ENCODE peak calls at places on chromosomes 11 and 22, in nine cellular contexts. One of them, this sample, is unnamed.

GRCh38 chr22:44158766-44159165 is 22.0 kb upstream of the PARVG start:
- DNase-seq in HCT116: no peak
- DNase-seq in HepG2: no peak
- DNase-seq in WTC11: no peak
- DNase-seq in SK-N-SH: peak; percentile 68
- DNase-seq in A549: no peak
- DNase-seq in endothelial cell of umbilical vein: no peak
- DNase-seq in H1: no peak
- DNase-seq in K562: no peak
- DNase-seq in this sample: no peak

GRCh38 chr11:5303643-5304042 is 1.9 kb upstream of the OR51B4 start:
- DNase-seq in HCT116: no peak
- DNase-seq in HepG2: no peak
- DNase-seq in WTC11: no peak
- DNase-seq in SK-N-SH: no peak
- DNase-seq in A549: no peak
- DNase-seq in endothelial cell of umbilical vein: no peak
- DNase-seq in H1: no peak
- DNase-seq in K562: no peak
- DNase-seq in this sample: no peak

GRCh38 chr22:38490475-38490874 is 15.6 kb downstream of the DDX17 start:
- DNase-seq in HCT116: no peak
- DNase-seq in HepG2: no peak
- DNase-seq in WTC11: no peak
- DNase-seq in SK-N-SH: no peak
- DNase-seq in A549: no peak
- DNase-seq in endothelial cell of umbilical vein: no peak
- DNase-seq in H1: no peak
- DNase-seq in K562: no peak
- DNase-seq in this sample: no peak

GRCh38 chr11:120235024-120235628 is 4.8 kb upstream of the POU2F3 start:
- DNase-seq in HCT116: peak; percentile 64
- DNase-seq in HepG2: peak; percentile 66
- DNase-seq in WTC11: peak; percentile 91
- DNase-seq in SK-N-SH: peak; percentile 78
- DNase-seq in A549: peak; percentile 68
- DNase-seq in endothelial cell of umbilical vein: peak; percentile 56
- DNase-seq in H1: peak; percentile 84
- DNase-seq in K562: peak; percentile 82
- DNase-seq in this sample: peak; percentile 69

GRCh38 chr11:21866781-21867180 is 326.1 kb upstream of the ANO5 start:
- DNase-seq in HCT116: no peak
- DNase-seq in HepG2: no peak
- DNase-seq in WTC11: no peak
- DNase-seq in SK-N-SH: no peak
- DNase-seq in A549: no peak
- DNase-seq in endothelial cell of umbilical vein: no peak
- DNase-seq in H1: no peak
- DNase-seq in K562: no peak
- DNase-seq in this sample: no peak

GRCh38 chr22:37533995-37534394 is 14.8 kb upstream of the CARD10 start:
- DNase-seq in HCT116: peak; percentile 34
- DNase-seq in HepG2: no peak
- DNase-seq in WTC11: no peak
- DNase-seq in SK-N-SH: no peak
- DNase-seq in A549: no peak
- DNase-seq in endothelial cell of umbilical vein: no peak
- DNase-seq in H1: no peak
- DNase-seq in K562: peak; percentile 24
- DNase-seq in this sample: peak; percentile 92

GRCh38 chr11:2382927-2383822 is 6.1 kb downstream of the CD81 start:
- DNase-seq in HCT116: no peak
- DNase-seq in HepG2: no peak
- DNase-seq in WTC11: no peak
- DNase-seq in SK-N-SH: no peak
- DNase-seq in A549: no peak
- DNase-seq in endothelial cell of umbilical vein: peak; percentile 51
- DNase-seq in H1: no peak
- DNase-seq in K562: no peak
- DNase-seq in this sample: peak; percentile 26

GRCh38 chr11:43920598-43921419 is 21.6 kb upstream of the C11orf96 start:
- DNase-seq in HCT116: peak; percentile 86
- DNase-seq in HepG2: peak; percentile 91
- DNase-seq in WTC11: no peak
- DNase-seq in SK-N-SH: no peak
- DNase-seq in A549: peak; percentile 97
- DNase-seq in endothelial cell of umbilical vein: peak; percentile 96
- DNase-seq in H1: no peak
- DNase-seq in K562: peak; percentile 71
- DNase-seq in this sample: peak; percentile 74

GRCh38 chr11:124315052-124315451 is 1.3 kb upstream of the OR8D1 start:
- DNase-seq in HCT116: no peak
- DNase-seq in HepG2: no peak
- DNase-seq in WTC11: no peak
- DNase-seq in SK-N-SH: no peak
- DNase-seq in A549: no peak
- DNase-seq in endothelial cell of umbilical vein: peak; percentile 79
- DNase-seq in H1: no peak
- DNase-seq in K562: peak; percentile 14
- DNase-seq in this sample: no peak

GRCh38 chr22:32733196-32733595 is 68.3 kb upstream of the TIMP3 start:
- DNase-seq in HCT116: no peak
- DNase-seq in HepG2: no peak
- DNase-seq in WTC11: no peak
- DNase-seq in SK-N-SH: no peak
- DNase-seq in A549: no peak
- DNase-seq in endothelial cell of umbilical vein: no peak
- DNase-seq in H1: no peak
- DNase-seq in K562: no peak
- DNase-seq in this sample: no peak

GRCh38 chr11:65423516-65424199 is 1.1 kb downstream of the NEAT1 start:
- DNase-seq in HCT116: no peak
- DNase-seq in HepG2: no peak
- DNase-seq in WTC11: no peak
- DNase-seq in SK-N-SH: peak; percentile 10
- DNase-seq in A549: peak; percentile 57
- DNase-seq in endothelial cell of umbilical vein: peak; percentile 28
- DNase-seq in H1: no peak
- DNase-seq in K562: peak; percentile 47
- DNase-seq in this sample: peak; percentile 46

GRCh38 chr11:47241740-47242400 is 6.7 kb downstream of the ACP2 start:
- DNase-seq in HCT116: no peak
- DNase-seq in HepG2: no peak
- DNase-seq in WTC11: no peak
- DNase-seq in SK-N-SH: peak; percentile 3
- DNase-seq in A549: no peak
- DNase-seq in endothelial cell of umbilical vein: no peak
- DNase-seq in H1: no peak
- DNase-seq in K562: no peak
- DNase-seq in this sample: no peak

GRCh38 chr11:65225284-65226102 is 36.3 kb upstream of the POLA2 start:
- DNase-seq in HCT116: no peak
- DNase-seq in HepG2: peak; percentile 47
- DNase-seq in WTC11: peak; percentile 73
- DNase-seq in SK-N-SH: peak; percentile 87
- DNase-seq in A549: peak; percentile 32
- DNase-seq in endothelial cell of umbilical vein: peak; percentile 55
- DNase-seq in H1: no peak
- DNase-seq in K562: peak; percentile 73
- DNase-seq in this sample: peak; percentile 71

GRCh38 chr22:20116951-20117645 is at the start of gene TRMT2A:
- DNase-seq in HCT116: peak; percentile 97
- DNase-seq in HepG2: peak; percentile 95
- DNase-seq in WTC11: peak; percentile 97
- DNase-seq in SK-N-SH: peak; percentile 99
- DNase-seq in A549: peak; percentile 98
- DNase-seq in endothelial cell of umbilical vein: peak; percentile 99
- DNase-seq in H1: peak; percentile 92
- DNase-seq in K562: peak; percentile 100
- DNase-seq in this sample: peak; percentile 99
- TF ChIP-seq CTCF in HCT116: no peak
- TF ChIP-seq CTCF in HepG2: peak; percentile 65
- TF ChIP-seq CTCF in WTC11: no peak
- TF ChIP-seq CTCF in SK-N-SH: peak; percentile 23
- TF ChIP-seq CTCF in A549: no peak
- TF ChIP-seq CTCF in endothelial cell of umbilical vein: peak; percentile 25
- TF ChIP-seq CTCF in H1: peak; percentile 19
- TF ChIP-seq CTCF in K562: peak; percentile 57
- TF ChIP-seq CTCF in this sample: no peak

DNA sequence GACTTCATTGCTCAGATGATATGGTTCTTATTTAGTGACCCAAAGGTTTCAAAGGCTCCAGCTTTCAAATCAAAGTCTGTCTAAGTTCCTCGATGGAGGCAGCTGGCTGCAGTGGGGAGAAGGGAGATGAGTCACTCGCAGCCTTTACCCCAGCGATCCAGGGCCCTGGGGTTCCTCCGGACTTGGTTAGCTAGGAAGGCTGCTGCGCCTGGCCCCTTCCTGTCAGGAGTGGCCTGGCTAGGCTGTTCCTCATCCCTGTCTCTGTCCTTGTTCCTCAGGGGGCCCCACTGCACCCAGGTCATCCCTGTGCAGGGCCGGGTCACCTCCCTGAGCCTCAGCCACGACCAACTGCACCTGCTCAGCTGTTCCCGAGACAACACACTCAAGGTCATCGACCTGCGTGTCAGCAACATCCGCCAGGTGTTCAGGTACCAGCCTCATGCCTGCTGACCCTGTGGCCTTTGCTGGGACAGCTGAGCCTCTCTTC is 13.9 kb downstream of the ATG16L2 start:
- DNase-seq in HCT116: no peak
- DNase-seq in HepG2: no peak
- DNase-seq in WTC11: no peak
- DNase-seq in SK-N-SH: no peak
- DNase-seq in A549: no peak
- DNase-seq in endothelial cell of umbilical vein: no peak
- DNase-seq in H1: no peak
- DNase-seq in K562: no peak
- DNase-seq in this sample: peak; percentile 39
- TF ChIP-seq MAX in HCT116: no peak
- TF ChIP-seq MAX in HepG2: no peak
- TF ChIP-seq MAX in WTC11: no peak
- TF ChIP-seq MAX in SK-N-SH: no peak
- TF ChIP-seq MAX in A549: no peak
- TF ChIP-seq MAX in endothelial cell of umbilical vein: no peak
- TF ChIP-seq MAX in H1: no peak
- TF ChIP-seq MAX in K562: no peak
- TF ChIP-seq MAX in this sample: no peak

GRCh38 chr11:13220148-13220547 is 57.4 kb upstream of the BMAL1 start:
- DNase-seq in HCT116: no peak
- DNase-seq in HepG2: no peak
- DNase-seq in WTC11: no peak
- DNase-seq in SK-N-SH: peak; percentile 38
- DNase-seq in A549: no peak
- DNase-seq in endothelial cell of umbilical vein: no peak
- DNase-seq in H1: no peak
- DNase-seq in K562: no peak
- DNase-seq in this sample: no peak
- TF ChIP-seq CTCF in HCT116: no peak
- TF ChIP-seq CTCF in HepG2: no peak
- TF ChIP-seq CTCF in WTC11: no peak
- TF ChIP-seq CTCF in SK-N-SH: no peak
- TF ChIP-seq CTCF in A549: no peak
- TF ChIP-seq CTCF in endothelial cell of umbilical vein: no peak
- TF ChIP-seq CTCF in H1: no peak
- TF ChIP-seq CTCF in K562: no peak
- TF ChIP-seq CTCF in this sample: no peak

GRCh38 chr11:71450507-71450906 is 2.3 kb upstream of the DHCR7 start:
- DNase-seq in HCT116: no peak
- DNase-seq in HepG2: no peak
- DNase-seq in WTC11: no peak
- DNase-seq in SK-N-SH: no peak
- DNase-seq in A549: no peak
- DNase-seq in endothelial cell of umbilical vein: no peak
- DNase-seq in H1: no peak
- DNase-seq in K562: no peak
- DNase-seq in this sample: no peak

GRCh38 chr11:71447791-71448256 is 369 bp downstream of the DHCR7 start:
- DNase-seq in HCT116: no peak
- DNase-seq in HepG2: no peak
- DNase-seq in WTC11: peak; percentile 73
- DNase-seq in SK-N-SH: peak; percentile 79
- DNase-seq in A549: no peak
- DNase-seq in endothelial cell of umbilical vein: peak; percentile 28
- DNase-seq in H1: no peak
- DNase-seq in K562: peak; percentile 39
- DNase-seq in this sample: peak; percentile 44

GRCh38 chr11:71451596-71452353 is 1.2 kb upstream of the NADSYN1 start:
- DNase-seq in HCT116: no peak
- DNase-seq in HepG2: peak; percentile 14
- DNase-seq in WTC11: peak; percentile 62
- DNase-seq in SK-N-SH: no peak
- DNase-seq in A549: no peak
- DNase-seq in endothelial cell of umbilical vein: no peak
- DNase-seq in H1: peak; percentile 38
- DNase-seq in K562: peak; percentile 72
- DNase-seq in this sample: peak; percentile 46

GRCh38 chr11:71448257-71449161 is at the start of gene DHCR7:
- DNase-seq in HCT116: peak; percentile 81
- DNase-seq in HepG2: peak; percentile 90
- DNase-seq in WTC11: peak; percentile 98
- DNase-seq in SK-N-SH: peak; percentile 98
- DNase-seq in A549: peak; percentile 94
- DNase-seq in endothelial cell of umbilical vein: peak; percentile 97
- DNase-seq in H1: peak; percentile 86
- DNase-seq in K562: peak; percentile 98
- DNase-seq in this sample: peak; percentile 98

GRCh38 chr11:71449596-71449995 is 1.4 kb upstream of the DHCR7 start:
- DNase-seq in HCT116: no peak
- DNase-seq in HepG2: no peak
- DNase-seq in WTC11: no peak
- DNase-seq in SK-N-SH: no peak
- DNase-seq in A549: no peak
- DNase-seq in endothelial cell of umbilical vein: no peak
- DNase-seq in H1: no peak
- DNase-seq in K562: peak; percentile 56
- DNase-seq in this sample: no peak
- TF ChIP-seq MAX in HCT116: no peak
- TF ChIP-seq MAX in HepG2: no peak
- TF ChIP-seq MAX in WTC11: no peak
- TF ChIP-seq MAX in SK-N-SH: no peak
- TF ChIP-seq MAX in A549: no peak
- TF ChIP-seq MAX in endothelial cell of umbilical vein: no peak
- TF ChIP-seq MAX in H1: no peak
- TF ChIP-seq MAX in K562: no peak
- TF ChIP-seq MAX in this sample: no peak

GRCh38 chr11:7749456-7749855 is 43.2 kb upstream of the OVCH2 start:
- DNase-seq in HCT116: no peak
- DNase-seq in HepG2: no peak
- DNase-seq in WTC11: no peak
- DNase-seq in SK-N-SH: no peak
- DNase-seq in A549: no peak
- DNase-seq in endothelial cell of umbilical vein: no peak
- DNase-seq in H1: no peak
- DNase-seq in K562: no peak
- DNase-seq in this sample: peak; percentile 33
- TF ChIP-seq CTCF in HCT116: no peak
- TF ChIP-seq CTCF in HepG2: no peak
- TF ChIP-seq CTCF in WTC11: no peak
- TF ChIP-seq CTCF in SK-N-SH: no peak
- TF ChIP-seq CTCF in A549: no peak
- TF ChIP-seq CTCF in endothelial cell of umbilical vein: no peak
- TF ChIP-seq CTCF in H1: no peak
- TF ChIP-seq CTCF in K562: no peak
- TF ChIP-seq CTCF in this sample: no peak